ENCODE peak calls at places on chromosomes 12 and 14, in nine cellular contexts. I is body of pancreas; P is NCI-H345; K is T-helper 22 cell; Q is activated T-helper 1 cell treated with anti-CD3 and anti-CD28 coated beads, Interleukin-12 subunit alpha, Interleukin-12 subunit beta, Interleukin-2, Interleukin-4 antibody, amounts not matched to agents 30 ng/mL and 10 ng/mL and 1 ng/mL, durations not matched to agents 14 hours and 24 hours and 36 hours; Y is omental fat pad; X is NCI-H1092 treated with DMSO at 0.1 percent for 48 hours; D is RKO; R is stimulated activated CD8-positive, alpha-beta memory T cell treated with anti-CD3 and anti-CD28 coated beads, Interleukin-4, amount 100 ng/mL, for 24 hours. E is an unnamed sample.

GRCh38 chr14:81738946-81739659 is 205.4 kb upstream of the SEL1L start:
- DNase-seq in D (no peak), I (no peak), P (no peak), K (no peak), X (no peak), Y (no peak), R (no peak), Q (no peak), E (no peak)

GRCh38 chr14:94021001-94021400 is 5.1 kb upstream of the OTUB2 start:
- DNase-seq in I (no peak), Y (no peak), R (no peak), Q (no peak), P (no peak), X (no peak), K (no peak), D (peak; percentile 63), E (no peak)

GRCh38 chr12:1351926-1352325 is 242.5 kb downstream of the FBXL14 start:
- DNase-seq in X (no peak), Q (no peak), I (no peak), D (no peak), R (no peak), P (no peak), Y (no peak), K (no peak), E (peak; percentile 8)

GRCh38 chr12:56151672-56152131 is 685 bp upstream of the MYL6B start:
- DNase-seq in R (peak; percentile 42), Q (peak; percentile 60), Y (peak; percentile 53), K (peak; percentile 36), D (peak; percentile 77), P (peak; percentile 63), X (peak; percentile 56), I (peak; percentile 62), E (peak; percentile 87)

GRCh38 chr12:107610030-107610859 is 75.4 kb upstream of the PWP1 start:
- DNase-seq in P (no peak), D (peak; percentile 43), R (no peak), Y (no peak), Q (no peak), X (peak; percentile 15), K (no peak), I (no peak), E (peak; percentile 72)

GRCh38 chr12:50222275-50222783 is 55.2 kb upstream of the CERS5 start:
- DNase-seq in P (no peak), R (no peak), X (peak; percentile 48), I (no peak), K (no peak), Y (no peak), D (peak; percentile 91), Q (peak; percentile 11), E (peak; percentile 67)

GRCh38 chr12:8081228-8081920 is 700 bp upstream of the NECAP1 start:
- DNase-seq in R (no peak), K (no peak), D (peak; percentile 34), P (peak; percentile 1), I (no peak), X (peak; percentile 26), Q (no peak), Y (no peak), E (peak; percentile 16)

GRCh38 chr12:122060069-122060468 is 18.5 kb upstream of the MLXIP start:
- DNase-seq in D (no peak), Q (no peak), K (no peak), X (no peak), I (no peak), R (no peak), P (no peak), Y (no peak), E (peak; percentile 32)

GRCh38 chr14:52911904-52912303 is 38.9 kb downstream of the FERMT2 start:
- DNase-seq in I (no peak), R (no peak), Q (no peak), Y (no peak), X (peak; percentile 26), D (no peak), K (no peak), P (no peak), E (no peak)

GRCh38 chr14:92215579-92215978 is 93.8 kb downstream of the CPSF2 start:
- DNase-seq in D (no peak), X (no peak), Y (no peak), P (no peak), I (no peak), K (no peak), Q (no peak), R (no peak), E (no peak)

GRCh38 chr12:98084950-98085349 is 430.4 kb upstream of the TMPO start:
- DNase-seq in K (no peak), P (peak; percentile 4), I (no peak), X (no peak), D (no peak), Q (no peak), R (no peak), Y (no peak), E (no peak)

GRCh38 chr14:93049295-93049694 is 66.4 kb downstream of the ITPK1 start:
- DNase-seq in K (no peak), D (no peak), Q (no peak), P (no peak), Y (no peak), R (no peak), I (no peak), X (peak; percentile 42), E (no peak)

GRCh38 chr12:110065540-110065939 is 17.2 kb upstream of the C12orf76 start:
- DNase-seq in Q (no peak), K (no peak), X (no peak), Y (no peak), R (no peak), P (no peak), D (no peak), I (no peak), E (no peak)

GRCh38 chr12:31206038-31206670 is 119.8 kb downstream of the SINHCAF start:
- DNase-seq in X (no peak), P (no peak), K (no peak), I (peak; percentile 35), Y (no peak), R (no peak), D (peak; percentile 15), Q (no peak), E (no peak)

GRCh38 chr12:30927210-30927576 is 645 bp downstream of the TSPAN11 start:
- DNase-seq in P (no peak), R (no peak), Y (no peak), K (no peak), X (no peak), D (no peak), I (no peak), Q (no peak), E (peak; percentile 31)

GRCh38 chr12:109715310-109716091 is 1.9 kb downstream of the FAM222A start:
- DNase-seq in P (peak; percentile 51), D (no peak), I (peak; percentile 43), R (peak; percentile 9), Q (no peak), Y (no peak), K (peak; percentile 9), X (peak; percentile 10), E (peak; percentile 90)

GRCh38 chr12:21989819-21990412 is 48.7 kb upstream of the ABCC9 start:
- DNase-seq in I (no peak), D (peak; percentile 49), R (no peak), Q (no peak), Y (no peak), P (peak; percentile 1), X (no peak), K (no peak), E (peak; percentile 10)

GRCh38 chr14:77579065-77579464 is 37.4 kb downstream of the SPTLC2 start:
- DNase-seq in P (no peak), Y (no peak), K (no peak), X (no peak), R (no peak), I (no peak), Q (no peak), D (no peak), E (no peak)

GRCh38 chr14:76786556-76786955 is 25.3 kb downstream of the VASH1 start:
- DNase-seq in K (no peak), X (no peak), P (no peak), I (no peak), Q (no peak), Y (no peak), R (no peak), D (no peak), E (peak; percentile 55)

GRCh38 chr14:21748869-21749303 is 75.3 kb upstream of the OR4E1 start:
- DNase-seq in Y (no peak), I (peak; percentile 31), X (peak; percentile 31), P (peak; percentile 46), K (peak; percentile 4), D (peak; percentile 61), Q (peak; percentile 28), R (peak; percentile 22), E (peak; percentile 99)

GRCh38 chr14:97336179-97336578 is 539.0 kb downstream of the VRK1 start:
- DNase-seq in P (no peak), Q (no peak), K (no peak), X (no peak), I (no peak), Y (no peak), R (no peak), D (no peak), E (no peak)

GRCh38 chr14:36657409-36658090 is 4.1 kb upstream of the PAX9 start:
- DNase-seq in I (peak; percentile 20), D (no peak), Q (no peak), P (no peak), R (no peak), X (no peak), K (no peak), Y (no peak), E (no peak)

GRCh38 chr12:100375023-100375737 is 18.3 kb downstream of the SLC17A8 start:
- DNase-seq in Y (no peak), D (no peak), K (no peak), Q (no peak), P (no peak), R (no peak), I (peak; percentile 27), X (peak; percentile 70), E (peak; percentile 7)

E was measured in NCI-H82.